ENCODE peak calls at places on chromosomes 3 and 15, in four cellular contexts. One of them, this sample, is unnamed.

GRCh38 chr3:8621872-8622271 is 22.7 kb downstream of the SSUH2 start:
- DNase-seq in astrocyte of the spinal cord: peak
- DNase-seq in NB4: no peak
- DNase-seq in stomach: peak
- DNase-seq in this sample: peak

GRCh38 chr3:25789596-25790556 is at the start of gene OXSM:
- DNase-seq in NB4: peak
- DNase-seq in astrocyte of the spinal cord: peak
- DNase-seq in stomach: peak
- DNase-seq in this sample: peak

GRCh38 chr3:55481067-55481917 is 5.8 kb downstream of the WNT5A start:
- DNase-seq in NB4: no peak
- DNase-seq in astrocyte of the spinal cord: peak
- DNase-seq in stomach: no peak
- DNase-seq in this sample: peak

GRCh38 chr3:105791919-105792786 is 76.7 kb downstream of the CBLB start:
- DNase-seq in stomach: peak
- DNase-seq in NB4: peak
- DNase-seq in astrocyte of the spinal cord: peak
- DNase-seq in this sample: no peak

GRCh38 chr3:24523988-24524727 is 29.5 kb upstream of the THRB start:
- DNase-seq in stomach: peak
- DNase-seq in astrocyte of the spinal cord: no peak
- DNase-seq in NB4: no peak
- DNase-seq in this sample: no peak

GRCh38 chr3:180595536-180595935 is 6.4 kb upstream of the TTC14 start:
- DNase-seq in astrocyte of the spinal cord: no peak
- DNase-seq in stomach: no peak
- DNase-seq in NB4: no peak
- DNase-seq in this sample: no peak

GRCh38 chr15:20665653-20666052 is 124.1 kb upstream of the GOLGA6L6 start:
- DNase-seq in NB4: no peak
- DNase-seq in stomach: no peak
- DNase-seq in astrocyte of the spinal cord: no peak
- DNase-seq in this sample: no peak

GRCh38 chr3:185925353-185925752 is 12.5 kb downstream of the TRA2B start:
- DNase-seq in astrocyte of the spinal cord: no peak
- DNase-seq in NB4: no peak
- DNase-seq in stomach: no peak
- DNase-seq in this sample: no peak

GRCh38 chr15:80010131-80010673 is 39.2 kb upstream of the BCL2A1 start:
- DNase-seq in stomach: no peak
- DNase-seq in astrocyte of the spinal cord: peak
- DNase-seq in NB4: no peak
- DNase-seq in this sample: peak

GRCh38 chr3:183098538-183099025 is 714 bp downstream of the MCCC1 start:
- DNase-seq in stomach: no peak
- DNase-seq in astrocyte of the spinal cord: no peak
- DNase-seq in NB4: no peak
- DNase-seq in this sample: no peak

GRCh38 chr3:84621823-84622222 is 337.0 kb upstream of the CADM2 start:
- DNase-seq in NB4: no peak
- DNase-seq in astrocyte of the spinal cord: no peak
- DNase-seq in stomach: no peak
- DNase-seq in this sample: no peak

GRCh38 chr3:66021731-66022131 is 17.0 kb downstream of the MAGI1 start:
- DNase-seq in stomach: no peak
- DNase-seq in astrocyte of the spinal cord: no peak
- DNase-seq in NB4: no peak
- DNase-seq in this sample: no peak

GRCh38 chr15:92846716-92847115 is 53.4 kb upstream of the CHD2 start:
- DNase-seq in NB4: no peak
- DNase-seq in stomach: no peak
- DNase-seq in astrocyte of the spinal cord: peak
- DNase-seq in this sample: peak

DNA sequence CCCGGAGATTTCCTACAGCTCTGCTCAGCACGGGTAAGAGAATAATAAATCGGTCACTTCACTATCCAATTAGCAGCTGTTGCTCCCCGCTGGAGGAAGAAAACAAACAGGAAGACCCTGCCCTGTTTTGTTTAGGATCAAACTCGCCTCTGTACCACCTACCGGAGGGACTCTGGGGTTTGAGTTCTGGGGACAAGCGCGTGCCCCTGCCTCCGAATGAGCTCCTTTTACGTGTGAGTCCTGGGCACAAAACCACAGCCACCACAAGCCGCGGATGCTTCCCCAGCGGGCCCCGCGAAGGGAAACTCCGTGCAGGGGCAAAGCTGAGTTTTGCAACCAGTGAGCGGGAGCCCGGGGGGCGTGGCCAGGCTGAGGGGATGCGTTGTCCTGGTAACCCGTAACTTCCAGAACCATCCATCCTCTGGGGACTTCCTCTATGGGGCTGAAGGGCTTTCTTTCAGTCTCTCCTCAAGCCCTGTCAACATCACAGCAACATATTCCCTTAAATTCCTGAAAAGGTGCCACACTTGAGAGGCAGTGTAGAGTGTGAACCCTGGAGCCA is 315.8 kb upstream of the PROK2 start:
- DNase-seq in stomach: peak
- DNase-seq in astrocyte of the spinal cord: peak
- DNase-seq in NB4: peak
- DNase-seq in this sample: peak
- H3K4me3 ChIP-seq in stomach: peak
- H3K4me3 ChIP-seq in astrocyte of the spinal cord: peak
- H3K4me3 ChIP-seq in NB4: peak
- H3K4me3 ChIP-seq in this sample: peak

DNA sequence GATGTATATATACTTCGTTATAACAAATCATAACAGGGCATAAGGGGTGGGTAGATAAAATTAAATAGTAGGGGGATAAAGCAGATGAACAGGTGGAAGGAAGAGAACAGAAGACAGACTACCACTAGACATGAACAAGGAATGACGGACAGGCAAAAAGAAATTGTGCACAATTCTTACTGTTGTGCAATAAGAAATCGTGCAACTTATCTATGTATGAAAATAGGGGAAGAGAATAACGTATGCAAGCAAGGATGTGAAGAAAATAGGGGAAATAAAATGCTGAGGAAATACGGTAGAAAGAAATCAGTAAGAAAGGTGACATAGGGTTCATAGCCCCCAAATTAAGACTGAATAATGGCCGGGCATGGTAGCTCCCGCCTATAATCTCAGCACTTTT is 9.7 kb downstream of the MYO5A start:
- DNase-seq in NB4: peak
- DNase-seq in stomach: no peak
- DNase-seq in astrocyte of the spinal cord: no peak
- DNase-seq in this sample: no peak
- TF ChIP-seq CTCF in NB4: no peak
- TF ChIP-seq CTCF in stomach: no peak
- TF ChIP-seq CTCF in astrocyte of the spinal cord: no peak
- TF ChIP-seq CTCF in this sample: no peak

GRCh38 chr15:67063689-67064606 is 1.5 kb upstream of the SMAD3 start:
- DNase-seq in stomach: peak
- DNase-seq in astrocyte of the spinal cord: peak
- DNase-seq in NB4: peak
- DNase-seq in this sample: peak
- H3K4me3 ChIP-seq in stomach: peak
- H3K4me3 ChIP-seq in astrocyte of the spinal cord: no peak
- H3K4me3 ChIP-seq in NB4: peak
- H3K4me3 ChIP-seq in this sample: peak

GRCh38 chr3:153783804-153784203 is 337.4 kb upstream of the ARHGEF26 start:
- DNase-seq in stomach: no peak
- DNase-seq in NB4: no peak
- DNase-seq in astrocyte of the spinal cord: no peak
- DNase-seq in this sample: peak

GRCh38 chr3:153789380-153789779 is 331.8 kb upstream of the ARHGEF26 start:
- DNase-seq in NB4: no peak
- DNase-seq in astrocyte of the spinal cord: no peak
- DNase-seq in stomach: no peak
- DNase-seq in this sample: no peak

GRCh38 chr3:153783106-153783505 is 338.1 kb upstream of the ARHGEF26 start:
- DNase-seq in astrocyte of the spinal cord: no peak
- DNase-seq in stomach: no peak
- DNase-seq in NB4: no peak
- DNase-seq in this sample: peak

DNA sequence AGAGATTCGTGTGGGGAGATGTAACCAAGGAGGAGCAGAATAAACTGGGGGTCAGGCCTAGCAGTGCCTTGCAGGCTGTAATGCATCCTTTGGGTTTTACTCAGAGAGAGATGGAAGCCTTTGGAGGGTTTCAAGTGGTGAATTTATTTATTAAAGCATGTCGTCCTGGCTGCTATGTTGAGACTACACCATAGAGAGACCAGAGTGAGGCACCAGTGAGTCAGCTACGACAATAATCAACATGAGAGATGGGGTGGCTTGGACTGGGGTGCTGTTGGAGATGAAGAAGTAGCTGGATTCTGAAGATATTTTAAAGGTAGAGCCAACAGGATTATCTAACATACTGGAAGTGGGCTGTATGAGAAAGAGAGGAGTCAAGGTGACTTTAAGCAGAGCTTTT is 335.3 kb upstream of the ARHGEF26 start:
- DNase-seq in astrocyte of the spinal cord: no peak
- DNase-seq in stomach: no peak
- DNase-seq in NB4: no peak
- DNase-seq in this sample: no peak
- TF ChIP-seq CTCF in astrocyte of the spinal cord: no peak
- TF ChIP-seq CTCF in stomach: no peak
- TF ChIP-seq CTCF in NB4: no peak
- TF ChIP-seq CTCF in this sample: no peak

GRCh38 chr3:187750041-187750512 is 4.8 kb upstream of the BCL6 start:
- DNase-seq in NB4: no peak
- DNase-seq in stomach: peak
- DNase-seq in astrocyte of the spinal cord: peak
- DNase-seq in this sample: peak
- H3K4me3 ChIP-seq in NB4: no peak
- H3K4me3 ChIP-seq in stomach: peak
- H3K4me3 ChIP-seq in astrocyte of the spinal cord: peak
- H3K4me3 ChIP-seq in this sample: peak